ENCODE peak calls at places on chromosomes 4 and X, in ten cellular contexts. P is transverse colon, A is stomach, B is K562, E is HepG2, R is H1, U is HCT116, D is suprapubic skin, Y is prostate gland, K is GM12892. T is an unnamed sample.

GRCh38 chr4:82428969-82429727 is 1.1 kb downstream of the HNRNPDL start:
- DNase-seq in P (peak; percentile 95), U (peak; percentile 76), Y (peak; percentile 90), B (peak; percentile 83), K (peak; percentile 85), E (peak; percentile 76), D (peak; percentile 93), R (peak; percentile 76), A (peak; percentile 94), T (peak; percentile 86)

GRCh38 chr4:122920473-122920872 is 1.9 kb downstream of the NUDT6 start:
- DNase-seq in D (no peak), B (no peak), P (no peak), K (no peak), U (no peak), R (no peak), E (no peak), A (no peak), Y (no peak), T (no peak)

GRCh38 chrX:93422693-93423092 is 250.7 kb downstream of the NAP1L3 start:
- DNase-seq in K (no peak), A (no peak), D (no peak), Y (no peak), E (peak; percentile 0), U (no peak), B (peak; percentile 12), P (no peak), R (peak; percentile 10), T (no peak)

GRCh38 chrX:25873196-25873595 is 264.9 kb upstream of the MAGEB18 start:
- DNase-seq in K (no peak), D (no peak), P (no peak), B (no peak), R (no peak), Y (no peak), E (no peak), U (no peak), A (no peak), T (no peak)

GRCh38 chr4:153273736-153274135 is 69.5 kb downstream of the TRIM2 start:
- DNase-seq in B (no peak), A (no peak), R (no peak), U (no peak), K (no peak), D (no peak), Y (no peak), P (no peak), E (no peak), T (no peak)

GRCh38 chr4:110631582-110632505 is 9.0 kb upstream of the PITX2 start:
- DNase-seq in R (no peak), U (peak; percentile 68), P (peak; percentile 70), A (peak; percentile 74), B (peak; percentile 71), E (peak; percentile 54), Y (peak; percentile 44), D (peak; percentile 83), K (peak; percentile 59), T (peak; percentile 81)

GRCh38 chr4:97819314-97819713 is 324.0 kb downstream of the STPG2 start:
- DNase-seq in B (no peak), Y (no peak), K (no peak), U (no peak), A (no peak), E (no peak), P (no peak), D (no peak), R (no peak), T (no peak)

GRCh38 chr4:25890653-25891485 is 23.2 kb upstream of the SMIM20 start:
- DNase-seq in D (no peak), E (no peak), U (no peak), K (no peak), B (no peak), A (no peak), Y (no peak), R (no peak), P (no peak), T (no peak)

GRCh38 chrX:83501003-83501402 is 7.1 kb upstream of the POU3F4 start:
- DNase-seq in B (no peak), A (no peak), Y (no peak), E (no peak), R (no peak), P (no peak), D (no peak), U (no peak), K (no peak), T (no peak)

GRCh38 chrX:83501540-83501939 is 6.5 kb upstream of the POU3F4 start:
- DNase-seq in K (no peak), A (no peak), U (no peak), Y (no peak), R (no peak), P (no peak), E (no peak), B (no peak), D (no peak), T (no peak)

GRCh38 chrX:83495882-83496281 is 12.2 kb upstream of the POU3F4 start:
- DNase-seq in D (no peak), P (no peak), U (no peak), K (no peak), R (no peak), E (no peak), Y (no peak), B (no peak), A (no peak), T (no peak)
- TF ChIP-seq POLR2A in D (no peak), P (no peak), U (no peak), K (no peak), R (no peak), E (no peak), Y (no peak), B (no peak), A (no peak), T (no peak)

DNA sequence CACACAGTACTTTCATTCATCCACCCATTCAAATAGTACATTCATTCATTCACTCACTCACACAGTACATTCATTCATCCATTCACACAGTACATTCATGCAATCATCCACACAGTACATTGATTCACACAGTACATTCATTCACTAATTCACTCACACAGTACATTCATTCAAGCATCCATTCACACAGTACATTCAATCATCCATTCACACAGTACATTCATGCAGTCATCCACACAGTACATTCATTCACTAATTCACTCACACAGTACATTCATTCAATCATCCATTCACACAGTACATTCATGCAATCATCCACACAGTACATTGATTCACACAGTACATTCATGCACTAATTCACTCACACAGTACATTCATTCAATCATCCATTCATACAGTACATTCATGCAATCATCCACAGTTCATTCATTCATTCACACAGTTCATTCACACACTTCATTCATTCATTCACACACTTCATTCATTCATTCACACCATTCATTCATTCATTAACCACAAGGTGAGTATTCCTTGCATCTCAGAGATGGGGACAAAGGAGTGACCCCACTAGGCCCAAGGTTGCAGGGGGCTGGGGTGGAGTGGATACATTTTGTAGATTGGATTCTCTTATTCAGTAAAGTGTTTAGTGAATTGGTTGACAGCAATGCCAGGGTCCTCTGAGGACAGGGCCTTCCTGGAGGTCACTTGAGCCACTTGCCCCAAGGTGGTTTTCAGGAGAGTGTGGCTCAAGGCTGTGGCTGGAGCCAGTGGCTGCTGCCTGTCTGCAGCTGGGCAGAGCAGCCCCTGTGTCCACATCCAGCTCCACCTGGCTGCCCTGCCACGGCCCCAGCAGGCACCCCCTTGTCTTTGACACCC is 4.3 kb upstream of the SPON2 start:
- DNase-seq in E (no peak), K (no peak), Y (no peak), D (no peak), A (no peak), P (no peak), R (no peak), B (no peak), U (no peak), T (no peak)
- TF ChIP-seq POLR2AphosphoS5 in E (no peak), K (no peak), Y (no peak), D (no peak), A (no peak), P (no peak), R (no peak), B (no peak), U (no peak), T (no peak)

GRCh38 chrX:49269768-49270248 is at the start of gene PPP1R3F:
- DNase-seq in U (no peak), K (no peak), Y (no peak), D (no peak), E (no peak), A (no peak), P (no peak), B (no peak), R (no peak), T (no peak)
- TF ChIP-seq POLR2A in U (no peak), K (peak; percentile 44), Y (peak; percentile 49), D (peak; percentile 72), E (no peak), A (no peak), P (peak; percentile 12), B (no peak), R (peak; percentile 69), T (no peak)

GRCh38 chr4:1412376-1413220 is 6.4 kb upstream of the NKX1-1 start:
- DNase-seq in K (peak; percentile 21), R (no peak), D (no peak), E (no peak), B (no peak), U (no peak), Y (no peak), P (no peak), A (peak; percentile 16), T (no peak)

GRCh38 chr4:1411436-1412375 is 5.5 kb upstream of the NKX1-1 start:
- DNase-seq in U (no peak), P (no peak), K (peak; percentile 20), B (no peak), Y (no peak), A (peak; percentile 17), D (no peak), E (no peak), R (no peak), T (peak; percentile 28)

GRCh38 chr4:1409806-1410425 is 3.7 kb upstream of the NKX1-1 start:
- DNase-seq in D (no peak), U (no peak), B (no peak), Y (no peak), K (peak; percentile 15), P (no peak), A (peak; percentile 8), E (no peak), R (no peak), T (peak; percentile 25)

GRCh38 chr4:1409079-1409805 is 3.0 kb upstream of the NKX1-1 start:
- DNase-seq in P (no peak), R (no peak), K (peak; percentile 20), B (no peak), U (no peak), Y (no peak), E (no peak), D (no peak), A (peak; percentile 15), T (no peak)

DNA sequence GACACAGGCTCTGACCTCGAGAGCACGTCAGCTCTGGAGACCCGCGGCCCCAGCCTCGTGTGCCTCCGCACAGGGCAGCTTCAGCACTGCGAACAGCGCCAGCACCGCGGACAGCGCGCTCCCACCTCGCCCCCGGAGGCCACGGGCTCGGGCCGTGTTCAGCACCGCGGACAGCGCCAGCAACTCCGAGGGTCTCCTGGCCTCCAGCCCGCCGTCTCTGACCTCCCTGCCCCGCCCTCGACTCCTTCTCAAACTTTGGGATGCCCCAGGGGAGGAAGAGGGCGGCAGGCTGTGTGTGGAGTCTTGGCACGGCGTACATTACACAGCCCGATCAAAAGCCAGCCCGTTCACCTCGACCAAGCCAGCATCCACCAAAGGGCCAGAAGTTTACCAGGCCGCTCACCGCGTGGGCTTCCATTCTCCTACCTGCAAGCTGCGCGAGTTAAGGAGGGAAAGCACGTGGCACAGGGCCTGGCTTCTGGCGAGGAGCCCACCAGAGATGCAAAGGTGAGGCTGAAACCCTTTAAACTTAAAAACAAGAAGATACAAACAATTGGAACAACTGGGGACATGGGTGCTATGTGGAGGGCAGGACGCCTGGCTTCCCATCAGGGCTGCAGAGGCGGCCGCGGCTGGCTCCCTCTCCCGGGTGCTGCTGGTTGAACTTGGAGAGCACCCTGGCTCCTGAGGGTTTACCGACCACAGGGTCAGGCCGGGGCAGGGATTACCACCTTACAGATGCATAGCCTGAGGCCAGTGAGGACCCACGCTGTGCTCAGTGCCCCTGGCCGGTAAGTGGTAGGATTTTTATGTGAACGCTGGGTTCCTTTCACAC is 4.5 kb upstream of the NKX1-1 start:
- DNase-seq in A (peak; percentile 33), B (peak; percentile 90), Y (no peak), P (no peak), R (peak; percentile 47), K (peak; percentile 41), U (no peak), E (peak; percentile 15), D (peak; percentile 74), T (peak; percentile 59)
- TF ChIP-seq POLR2AphosphoS5 in A (no peak), B (no peak), Y (no peak), P (no peak), R (no peak), K (no peak), U (peak; percentile 57), E (no peak), D (no peak), T (no peak)